ENCODE peak calls at places on chromosomes 6 and 20, in nine cellular contexts. E is activated T-helper 9 cell treated with anti-CD3 and anti-CD28 coated beads, Interleukin-2, amount 50 U/mL, for 16 hours; V is A172; H is AG08395; L is aorta; K is SW480; M is upper lobe of right lung; I is dermis blood vessel endothelial cell; G is NCI-H1092 treated with DMSO at 0.1 percent for 48 hours. J is an unnamed sample.

GRCh38 chr6:166655251-166655650 is 28.2 kb upstream of the RPS6KA2 start:
- DNase-seq in V (no peak), E (no peak), M (no peak), L (no peak), I (no peak), H (no peak), G (no peak), K (no peak), J (no peak)

GRCh38 chr6:83250235-83250634 is 57.1 kb downstream of the RWDD2A start:
- DNase-seq in K (no peak), G (no peak), H (no peak), M (no peak), V (no peak), E (no peak), L (no peak), I (no peak), J (no peak)

GRCh38 chr20:40637176-40637575 is 51.9 kb downstream of the MAFB start:
- DNase-seq in K (no peak), L (no peak), H (no peak), G (no peak), E (no peak), V (no peak), I (no peak), M (no peak), J (no peak)

GRCh38 chr6:167760979-167761793 is 65.5 kb upstream of the AFDN start:
- DNase-seq in G (no peak), E (no peak), M (peak), H (no peak), L (peak), I (peak), K (no peak), V (no peak), J (no peak)

GRCh38 chr6:54086439-54086838 is 24.8 kb upstream of the MLIP start:
- DNase-seq in K (no peak), H (no peak), I (no peak), V (no peak), E (no peak), L (no peak), G (no peak), M (no peak), J (no peak)

GRCh38 chr6:35496851-35497570 is at the start of gene TEAD3:
- DNase-seq in V (peak), G (no peak), H (peak), L (no peak), E (peak), K (peak), M (peak), I (peak), J (no peak)

GRCh38 chr6:89966913-89967312 is 72.6 kb downstream of the GJA10 start:
- DNase-seq in K (no peak), H (no peak), L (no peak), E (no peak), G (no peak), M (no peak), V (no peak), I (no peak), J (no peak)

GRCh38 chr20:53524589-53525311 is 68.9 kb downstream of the ZNF217 start:
- DNase-seq in K (no peak), V (no peak), G (no peak), M (no peak), I (no peak), E (no peak), H (no peak), L (no peak), J (no peak)

GRCh38 chr6:125789576-125790402 is 971 bp upstream of the NCOA7 start:
- DNase-seq in I (peak), G (peak), L (peak), E (peak), V (peak), K (peak), M (peak), H (peak), J (no peak)

GRCh38 chr20:6920991-6921613 is 153.6 kb downstream of the BMP2 start:
- DNase-seq in H (no peak), E (no peak), L (no peak), I (no peak), K (no peak), G (no peak), M (no peak), V (no peak), J (no peak)

GRCh38 chr6:1399085-1399780 is 9.9 kb downstream of the FOXF2 start:
- DNase-seq in H (no peak), E (no peak), L (no peak), K (no peak), M (no peak), V (no peak), G (no peak), I (no peak), J (no peak)

GRCh38 chr6:154782245-154782644 is 49.0 kb downstream of the SCAF8 start:
- DNase-seq in V (no peak), E (no peak), L (no peak), G (no peak), I (no peak), M (no peak), K (no peak), H (no peak), J (no peak)

GRCh38 chr6:53734473-53735299 is 60.1 kb upstream of the LRRC1 start:
- DNase-seq in K (peak), L (peak), E (no peak), V (peak), G (peak), I (peak), M (no peak), H (peak), J (peak)

GRCh38 chr20:45818239-45818638 is 5.8 kb downstream of the UBE2C start:
- DNase-seq in M (no peak), I (no peak), V (no peak), L (no peak), E (no peak), K (no peak), G (no peak), H (no peak), J (no peak)

GRCh38 chr6:7727951-7728854 is 2.3 kb downstream of the BMP6 start:
- DNase-seq in E (no peak), H (no peak), M (peak), G (peak), I (peak), V (no peak), L (peak), K (peak), J (no peak)

GRCh38 chr6:1306133-1306532 is 5.8 kb upstream of the FOXQ1 start:
- DNase-seq in V (no peak), M (no peak), G (no peak), E (no peak), K (no peak), H (no peak), I (no peak), L (no peak), J (no peak)

GRCh38 chr6:56714982-56715456 is 72.3 kb upstream of the DST start:
- DNase-seq in V (peak), E (no peak), H (peak), M (no peak), K (peak), I (peak), L (no peak), G (no peak), J (peak)

GRCh38 chr6:33320315-33321181 is 3.0 kb upstream of the ZBTB22 start:
- DNase-seq in M (no peak), H (peak), G (no peak), L (peak), E (no peak), I (peak), V (peak), K (no peak), J (peak)

GRCh38 chr20:2801459-2801728 is 967 bp upstream of the CPXM1 start:
- DNase-seq in K (no peak), L (no peak), I (no peak), G (no peak), E (no peak), V (no peak), M (no peak), H (no peak), J (no peak)

GRCh38 chr6:72616406-72617015 is 5.4 kb upstream of the KCNQ5 start:
- DNase-seq in E (no peak), H (peak), G (peak), M (no peak), I (peak), L (no peak), V (peak), K (peak), J (no peak)

GRCh38 chr6:126439040-126439439 is 99.1 kb downstream of the CENPW start:
- DNase-seq in E (no peak), L (no peak), G (no peak), K (no peak), H (no peak), M (no peak), I (no peak), V (no peak), J (no peak)

GRCh38 chr6:100461273-100461919 is 3.3 kb downstream of the SIM1 start:
- DNase-seq in I (peak), G (peak), L (no peak), V (peak), K (no peak), M (no peak), E (no peak), H (peak), J (no peak)